ENCODE peak calls at places on chromosomes 2 and 18, in four cellular contexts. P is WTC11, Z is K562, G is A549. W is an unnamed sample.

GRCh38 chr18:51559198-51559901 is 361.9 kb upstream of the MEX3C start:
- DNase-seq in G (no peak), P (no peak), Z (no peak), W (no peak)

GRCh38 chr2:171225302-171225980 is 64.7 kb upstream of the TLK1 start:
- DNase-seq in P (no peak), G (peak; percentile 79), Z (no peak), W (peak; percentile 57)

GRCh38 chr2:233121856-233122255 is 61.7 kb downstream of the INPP5D start:
- DNase-seq in P (no peak), Z (no peak), G (no peak), W (no peak)

GRCh38 chr2:2613279-2614199 is 282.5 kb upstream of the MYT1L start:
- DNase-seq in Z (peak; percentile 92), P (peak; percentile 91), G (peak; percentile 98), W (peak; percentile 69)

GRCh38 chr2:185984670-185985069 is 246.1 kb downstream of the FSIP2 start:
- DNase-seq in P (no peak), Z (no peak), G (no peak), W (no peak)

GRCh38 chr2:236667526-236667925 is 97.9 kb downstream of the ACKR3 start:
- DNase-seq in Z (no peak), G (no peak), P (no peak), W (no peak)

GRCh38 chr2:70002241-70002896 is 40.9 kb upstream of the ASPRV1 start:
- DNase-seq in G (no peak), P (no peak), Z (no peak), W (no peak)

GRCh38 chr2:67650292-67651133 is 253.4 kb downstream of the ETAA1 start:
- DNase-seq in G (peak; percentile 87), Z (peak; percentile 26), P (peak; percentile 69), W (peak; percentile 63)

GRCh38 chr2:20450201-20451108 is 3.6 kb downstream of the RHOB start:
- DNase-seq in Z (no peak), P (peak; percentile 14), G (peak; percentile 70), W (peak; percentile 87)

GRCh38 chr2:110097506-110098220 is 18.0 kb downstream of the MALL start:
- DNase-seq in G (no peak), P (no peak), Z (no peak), W (no peak)

GRCh38 chr2:112648081-112648480 is 2.3 kb downstream of the SLC20A1 start:
- DNase-seq in P (no peak), Z (no peak), G (no peak), W (no peak)

GRCh38 chr2:138223321-138223720 is 259.0 kb downstream of the HNMT start:
- DNase-seq in G (peak; percentile 4), P (no peak), Z (no peak), W (no peak)

GRCh38 chr18:66682855-66683322 is 79.0 kb upstream of the CDH19 start:
- DNase-seq in Z (no peak), G (no peak), P (no peak), W (no peak)

GRCh38 chr2:78992807-78993517 is 32.5 kb upstream of the REG3G start:
- DNase-seq in P (peak; percentile 68), G (no peak), Z (no peak), W (no peak)

GRCh38 chr2:173054466-173054865 is 21.2 kb upstream of the MAP3K20 start:
- DNase-seq in P (no peak), Z (no peak), G (no peak), W (peak; percentile 48)

GRCh38 chr2:11017921-11018320 is 106.2 kb downstream of the KCNF1 start:
- DNase-seq in Z (no peak), P (no peak), G (no peak), W (no peak)

GRCh38 chr18:70421471-70421870 is 132.6 kb downstream of the SOCS6 start:
- DNase-seq in G (peak; percentile 38), Z (no peak), P (no peak), W (no peak)

GRCh38 chr18:70423120-70423519 is 134.3 kb downstream of the SOCS6 start:
- DNase-seq in Z (no peak), P (no peak), G (no peak), W (no peak)

GRCh38 chr18:70420151-70420898 is 131.5 kb downstream of the SOCS6 start:
- DNase-seq in P (no peak), G (peak; percentile 66), Z (no peak), W (peak; percentile 74)

GRCh38 chr18:70423988-70424387 is 135.1 kb downstream of the SOCS6 start:
- DNase-seq in G (no peak), P (no peak), Z (no peak), W (no peak)

GRCh38 chr18:70422061-70422965 is 133.5 kb downstream of the SOCS6 start:
- DNase-seq in P (no peak), G (peak; percentile 96), Z (no peak), W (peak; percentile 35)
- TF ChIP-seq HMGXB4 in P (no peak), G (no peak), Z (no peak), W (no peak)

GRCh38 chr2:174600349-174600748 is 2.7 kb upstream of the WIPF1 start:
- DNase-seq in G (no peak), P (no peak), Z (no peak), W (no peak)

GRCh38 chr2:174602741-174603140 is 5.1 kb upstream of the WIPF1 start:
- DNase-seq in P (no peak), G (no peak), Z (no peak), W (no peak)

GRCh38 chr2:174606336-174606735 is 8.7 kb upstream of the WIPF1 start:
- DNase-seq in P (no peak), Z (no peak), G (peak; percentile 82), W (no peak)

GRCh38 chr2:174605687-174606086 is 8.1 kb upstream of the WIPF1 start:
- DNase-seq in G (peak; percentile 51), P (no peak), Z (no peak), W (no peak)

GRCh38 chr2:174603280-174603679 is 5.7 kb upstream of the WIPF1 start:
- DNase-seq in G (peak; percentile 48), Z (no peak), P (peak; percentile 28), W (peak; percentile 38)
- TF ChIP-seq HMGXB4 in G (no peak), Z (no peak), P (no peak), W (no peak)

GRCh38 chr2:135132314-135132713 is 80.2 kb downstream of the RAB3GAP1 start:
- DNase-seq in Z (no peak), G (no peak), P (no peak), W (no peak)
- TF ChIP-seq HMGXB4 in Z (no peak), G (no peak), P (no peak), W (no peak)

GRCh38 chr2:127702395-127703009 is 1.2 kb downstream of the SFT2D3 start:
- DNase-seq in Z (no peak), G (no peak), P (no peak), W (no peak)

GRCh38 chr2:127701651-127702394 is 526 bp downstream of the SFT2D3 start:
- DNase-seq in G (peak; percentile 82), P (peak; percentile 73), Z (peak; percentile 57), W (peak; percentile 71)

GRCh38 chr2:127701193-127701650 is at the start of gene SFT2D3:
- DNase-seq in Z (peak; percentile 78), G (peak; percentile 94), P (peak; percentile 89), W (peak; percentile 91)

GRCh38 chr2:127698553-127699355 is 2.5 kb upstream of the SFT2D3 start:
- DNase-seq in Z (no peak), P (no peak), G (no peak), W (no peak)

GRCh38 chr2:127700527-127701192 is 637 bp upstream of the SFT2D3 start:
- DNase-seq in Z (peak; percentile 92), G (peak; percentile 91), P (peak; percentile 55), W (peak; percentile 84)
- TF ChIP-seq HMGXB4 in Z (no peak), G (no peak), P (no peak), W (no peak)

GRCh38 chr2:157825885-157826284 is 50.2 kb downstream of the ACVR1 start:
- DNase-seq in P (no peak), G (no peak), Z (no peak), W (no peak)
- TF ChIP-seq HMGXB4 in P (no peak), G (no peak), Z (no peak), W (no peak)

GRCh38 chr2:54052825-54053718 is 62.3 kb upstream of the ACYP2 start:
- DNase-seq in P (no peak), G (no peak), Z (no peak), W (no peak)
- TF ChIP-seq HMGXB4 in P (no peak), G (no peak), Z (no peak), W (no peak)

GRCh38 chr18:392926-393325 is 107.6 kb downstream of the COLEC12 start:
- DNase-seq in P (no peak), Z (no peak), G (no peak), W (no peak)
- TF ChIP-seq HMGXB4 in P (no peak), Z (no peak), G (no peak), W (no peak)

GRCh38 chr2:31270136-31270535 is 36.2 kb downstream of the EHD3 start:
- DNase-seq in Z (no peak), P (no peak), G (no peak), W (no peak)
- TF ChIP-seq HMGXB4 in Z (no peak), P (no peak), G (no peak), W (no peak)

W was measured in HepG2.